ENCODE peak calls at places on chromosome 18, in seven cellular contexts. A, Y, S, L, H, E and P are unnamed samples.

GRCh38 chr18:25805323-25805722 is 285.1 kb downstream of the SS18 start:
- DNase-seq in Y (peak; percentile 83), H (no peak), S (no peak), E (no peak), L (no peak), A (no peak), P (no peak)

GRCh38 chr18:59484796-59485328 is 125.8 kb upstream of the LMAN1 start:
- DNase-seq in L (no peak), Y (peak; percentile 23), E (no peak), A (no peak), S (no peak), H (no peak), P (peak; percentile 12)

GRCh38 chr18:69774831-69775230 is 172.8 kb downstream of the CD226 start:
- DNase-seq in Y (peak; percentile 1), E (no peak), S (no peak), H (no peak), L (no peak), A (no peak), P (no peak)

GRCh38 chr18:44130365-44130942 is 550.2 kb upstream of the SETBP1 start:
- DNase-seq in E (peak; percentile 33), L (no peak), Y (peak; percentile 23), S (peak; percentile 10), A (no peak), H (peak; percentile 51), P (peak; percentile 21)

GRCh38 chr18:75823376-75823950 is 396.0 kb upstream of the SMIM21 start:
- DNase-seq in E (no peak), Y (no peak), L (no peak), A (no peak), S (no peak), H (no peak), P (no peak)

GRCh38 chr18:59553273-59553672 is 143.9 kb downstream of the CCBE1 start:
- DNase-seq in Y (no peak), S (no peak), A (no peak), E (no peak), L (no peak), H (no peak), P (no peak)

GRCh38 chr18:58045265-58046086 is 1.4 kb downstream of the NEDD4L start:
- DNase-seq in H (peak; percentile 40), Y (peak; percentile 57), A (peak; percentile 6), E (peak; percentile 36), L (peak; percentile 31), S (peak; percentile 41), P (no peak)

GRCh38 chr18:500556-501405 is at the start of gene COLEC12:
- DNase-seq in Y (no peak), A (no peak), H (peak; percentile 61), L (no peak), E (no peak), S (no peak), P (peak; percentile 42)

GRCh38 chr18:54791657-54792056 is 36.6 kb upstream of the RAB27B start:
- DNase-seq in A (no peak), L (no peak), Y (no peak), S (no peak), E (no peak), H (no peak), P (no peak)

GRCh38 chr18:27785815-27786537 is 391.0 kb downstream of the CDH2 start:
- DNase-seq in S (no peak), E (no peak), L (no peak), A (no peak), Y (no peak), H (no peak), P (no peak)

GRCh38 chr18:45686892-45687611 is 36.9 kb upstream of the SLC14A1 start:
- DNase-seq in Y (no peak), H (no peak), L (peak; percentile 32), E (no peak), S (no peak), A (no peak), P (no peak)

GRCh38 chr18:58025733-58026132 is 18.3 kb upstream of the NEDD4L start:
- DNase-seq in L (no peak), Y (peak; percentile 36), S (no peak), E (no peak), A (no peak), H (no peak), P (no peak)

GRCh38 chr18:32049393-32050161 is 31.0 kb downstream of the RNF125 start:
- DNase-seq in H (no peak), Y (no peak), E (no peak), A (peak; percentile 22), L (peak; percentile 39), S (no peak), P (no peak)

GRCh38 chr18:28204154-28204553 is 27.2 kb upstream of the CDH2 start:
- DNase-seq in A (no peak), Y (peak; percentile 96), S (no peak), E (peak; percentile 67), H (no peak), L (no peak), P (no peak)

GRCh38 chr18:55998071-55998522 is 410.1 kb upstream of the TCF4 start:
- DNase-seq in Y (peak; percentile 78), H (no peak), E (no peak), L (no peak), A (no peak), S (no peak), P (no peak)

GRCh38 chr18:845152-845819 is 33.2 kb upstream of the YES1 start:
- DNase-seq in H (no peak), S (peak; percentile 70), A (no peak), L (no peak), Y (peak; percentile 79), E (peak; percentile 96), P (no peak)

GRCh38 chr18:67783215-67783946 is 266.9 kb upstream of the DSEL start:
- DNase-seq in H (no peak), E (peak; percentile 44), S (no peak), Y (peak; percentile 93), A (no peak), L (no peak), P (no peak)

GRCh38 chr18:10404148-10404547 is 50.3 kb upstream of the APCDD1 start:
- DNase-seq in L (no peak), E (no peak), Y (no peak), S (no peak), H (no peak), A (no peak), P (no peak)

GRCh38 chr18:36648803-36649202 is 180.0 kb downstream of the TPGS2 start:
- DNase-seq in L (no peak), S (no peak), H (no peak), E (no peak), Y (no peak), A (no peak), P (no peak)

GRCh38 chr18:26473721-26474120 is 74.6 kb downstream of the KCTD1 start:
- DNase-seq in L (no peak), A (no peak), S (no peak), Y (no peak), H (no peak), E (no peak), P (no peak)

GRCh38 chr18:52244658-52245057 is 95.3 kb upstream of the DCC start:
- DNase-seq in Y (no peak), L (no peak), S (no peak), E (no peak), H (no peak), A (no peak), P (no peak)

GRCh38 chr18:22043837-22044236 is 125.6 kb upstream of the GATA6 start:
- DNase-seq in A (no peak), S (no peak), L (no peak), H (no peak), Y (no peak), E (no peak), P (no peak)

GRCh38 chr18:73891572-73892421 is 255.8 kb downstream of the FBXO15 start:
- DNase-seq in E (no peak), Y (peak; percentile 3), A (no peak), H (peak; percentile 24), S (no peak), L (no peak), P (peak; percentile 7)

GRCh38 chr18:48486762-48487161 is 52.1 kb upstream of the CTIF start:
- DNase-seq in S (no peak), H (no peak), L (no peak), Y (peak; percentile 59), A (no peak), E (no peak), P (no peak)